ENCODE peak calls at places on chromosomes 3 and 15, in seven cellular contexts. K is central memory CD8-positive, alpha-beta T cell; X is NCI-H1436; R is stimulated activated CD4-positive, alpha-beta T cell treated with anti-CD3 and anti-CD28 coated beads, Interleukin-1b, Interleukin-23, amount 100 ng/mL, for 24 hours; F is HFFc6; E is NCI-H2171 treated with DMSO at 0.1 percent for 48 hours; O is T-helper 17 cell. V is an unnamed sample.

GRCh38 chr3:107611775-107612469 is 89.2 kb downstream of the BBX start:
- DNase-seq in K (no peak), X (no peak), R (no peak), F (no peak), E (no peak), O (no peak), V (no peak)

GRCh38 chr3:105967117-105967516 is 98.3 kb upstream of the CBLB start:
- DNase-seq in K (no peak), X (no peak), R (no peak), F (no peak), E (no peak), O (no peak), V (no peak)

GRCh38 chr3:72722930-72723726 is 125.1 kb downstream of the SHQ1 start:
- DNase-seq in K (no peak), X (no peak), R (no peak), F (peak), E (no peak), O (no peak), V (no peak)

GRCh38 chr15:66948294-66948693 is 117.1 kb upstream of the SMAD3 start:
- DNase-seq in K (no peak), X (no peak), R (no peak), F (peak), E (no peak), O (no peak), V (no peak)

GRCh38 chr3:58746758-58747157 is 80.2 kb upstream of the FAM3D start:
- DNase-seq in K (no peak), X (no peak), R (no peak), F (no peak), E (no peak), O (no peak), V (peak)

GRCh38 chr3:185693985-185694675 is 108.0 kb downstream of the SENP2 start:
- DNase-seq in K (no peak), X (no peak), R (no peak), F (peak), E (no peak), O (no peak), V (no peak)

GRCh38 chr3:134389865-134390264 is 15.6 kb upstream of the AMOTL2 start:
- DNase-seq in K (no peak), X (no peak), R (no peak), F (no peak), E (no peak), O (no peak), V (no peak)

GRCh38 chr3:179673522-179673921 is 20.7 kb downstream of the USP13 start:
- DNase-seq in K (no peak), X (no peak), R (no peak), F (no peak), E (no peak), O (no peak), V (no peak)

GRCh38 chr3:10192953-10193691 is 28.4 kb downstream of the IRAK2 start:
- DNase-seq in K (no peak), X (no peak), R (peak), F (peak), E (no peak), O (peak), V (no peak)

GRCh38 chr3:129082026-129082425 is 21.4 kb downstream of the GP9 start:
- DNase-seq in K (no peak), X (no peak), R (no peak), F (no peak), E (no peak), O (no peak), V (no peak)

GRCh38 chr3:133592843-133593242 is 19.4 kb downstream of the CDV3 start:
- DNase-seq in K (no peak), X (no peak), R (no peak), F (no peak), E (no peak), O (no peak), V (no peak)

GRCh38 chr3:112333386-112334334 is 704 bp downstream of the CD200 start:
- DNase-seq in K (no peak), X (peak), R (no peak), F (no peak), E (peak), O (no peak), V (no peak)

GRCh38 chr15:85890620-85890980 is 95.9 kb upstream of the KLHL25 start:
- DNase-seq in K (no peak), X (no peak), R (no peak), F (no peak), E (peak), O (no peak), V (no peak)

GRCh38 chr15:67300266-67300914 is 45.8 kb downstream of the IQCH start:
- DNase-seq in K (no peak), X (no peak), R (no peak), F (no peak), E (no peak), O (no peak), V (no peak)

V was measured in NCI-H1930.